ENCODE peak calls at places on chromosomes 7 and 10, in six cellular contexts. M is hepatocyte, W is thyroid gland, U is cardiac muscle cell, N is stomach, A is transverse colon. R is an unnamed sample. For H3K36me3 and H3K9me3, the result is how much of the 10 kb centered on the place peaks cover.

GRCh38 chr10:86295351-86295750 is 71.2 kb downstream of the GRID1 start:
- DNase-seq in M (no peak), W (no peak), U (no peak), N (peak), A (no peak), R (no peak)

GRCh38 chr7:63925626-63926460 is 72.8 kb upstream of the ZNF722 start:
- DNase-seq in M (no peak), W (peak), U (no peak), N (peak), A (peak), R (peak)

GRCh38 chr10:102620615-102621417 is 23.5 kb upstream of the TRIM8 start:
- DNase-seq in M (peak), W (no peak), U (peak), N (no peak), A (no peak), R (no peak)

GRCh38 chr7:78326870-78327269 is 528.3 kb downstream of the PHTF2 start:
- DNase-seq in M (no peak), W (peak), U (no peak), N (no peak), A (no peak), R (no peak)

GRCh38 chr7:79520543-79520942 is 67.1 kb upstream of the MAGI2 start:
- DNase-seq in M (no peak), W (no peak), U (no peak), N (no peak), A (no peak), R (no peak)

GRCh38 chr10:71985542-71986250 is 21.5 kb downstream of the CHST3 start:
- DNase-seq in M (no peak), W (peak), U (no peak), N (no peak), A (no peak), R (no peak)

GRCh38 chr7:159067870-159068787 is 76.5 kb downstream of the VIPR2 start:
- DNase-seq in M (no peak), W (no peak), U (no peak), N (no peak), A (peak), R (peak)

GRCh38 chr10:72567884-72568283 is 58.0 kb downstream of the MICU1 start:
- DNase-seq in M (no peak), W (no peak), U (peak), N (no peak), A (no peak), R (no peak)

GRCh38 chr10:111360260-111360925 is 283.6 kb downstream of the ADRA2A start:
- DNase-seq in M (peak), W (peak), U (peak), N (peak), A (peak), R (peak)

GRCh38 chr7:143396625-143397556 is 11.8 kb downstream of the EPHA1 start:
- DNase-seq in M (no peak), W (no peak), U (no peak), N (no peak), A (no peak), R (no peak)

GRCh38 chr7:74498996-74499834 is 45.5 kb downstream of the GTF2IRD1 start:
- DNase-seq in M (no peak), W (peak), U (no peak), N (no peak), A (no peak), R (no peak)

GRCh38 chr7:151454932-151455530 is 15.1 kb upstream of the CRYGN start:
- DNase-seq in M (no peak), W (no peak), U (no peak), N (no peak), A (no peak), R (no peak)

GRCh38 chr10:30984563-30985328 is 46.9 kb downstream of the ZNF438 start:
- DNase-seq in M (no peak), W (no peak), U (no peak), N (no peak), A (no peak), R (no peak)

GRCh38 chr7:7972128-7972527 is 3.5 kb downstream of the GLCCI1 start:
- DNase-seq in M (no peak), W (peak), U (no peak), N (no peak), A (no peak), R (no peak)

GRCh38 chr7:15515201-15515777 is 46.5 kb downstream of the AGMO start:
- DNase-seq in M (peak), W (no peak), U (no peak), N (no peak), A (no peak), R (no peak)

GRCh38 chr10:118106426-118106825 is 59.7 kb upstream of the RAB11FIP2 start:
- DNase-seq in M (peak), W (no peak), U (peak), N (no peak), A (no peak), R (no peak)

GRCh38 chr10:84076540-84077195 is 62.6 kb upstream of the GHITM start:
- DNase-seq in M (peak), W (no peak), U (no peak), N (no peak), A (no peak), R (no peak)

GRCh38 chr10:116168745-116169144 is 104.3 kb downstream of the GFRA1 start:
- DNase-seq in M (no peak), W (no peak), U (no peak), N (no peak), A (no peak), R (no peak)

GRCh38 chr10:30701471-30702173 is 72.1 kb upstream of the LYZL2 start:
- DNase-seq in M (no peak), W (no peak), U (no peak), N (peak), A (peak), R (peak)

GRCh38 chr10:24119919-24120318 is 89.0 kb upstream of the KIAA1217 start:
- DNase-seq in M (no peak), W (no peak), U (no peak), N (no peak), A (no peak), R (no peak)

GRCh38 chr10:132319853-132320669 is 11.9 kb upstream of the LRRC27 start:
- DNase-seq in M (peak), W (no peak), U (no peak), N (no peak), A (no peak), R (no peak)

GRCh38 chr7:79789584-79790345 is 336.3 kb upstream of the MAGI2 start:
- DNase-seq in M (no peak), W (peak), U (no peak), N (no peak), A (no peak), R (no peak)

DNA sequence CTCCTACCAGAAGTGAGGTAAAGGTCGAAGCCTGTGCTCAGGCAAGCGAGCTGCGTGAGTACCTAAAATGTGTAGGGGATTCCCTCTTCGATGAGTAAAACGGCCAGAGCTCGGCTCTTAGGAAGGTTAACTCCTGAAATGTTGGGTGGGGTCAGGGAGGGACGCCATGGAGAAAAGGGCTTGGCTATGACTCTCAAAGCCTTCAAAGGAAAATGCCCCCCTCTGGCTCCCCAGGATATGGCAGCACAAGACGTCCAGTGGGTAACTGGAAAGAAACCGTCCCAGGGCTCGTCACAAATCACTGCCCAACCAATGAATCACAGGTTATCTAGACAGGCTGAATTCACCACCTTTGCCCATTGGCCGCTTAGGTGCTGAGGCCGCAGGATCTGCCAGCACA is 58.0 kb downstream of the CALML3 start:
- DNase-seq in M (no peak), W (no peak), U (no peak), N (no peak), A (no peak), R (peak)
- TF ChIP-seq CTCF in M (peak), W (no peak), U (peak), N (no peak), A (no peak), R (no peak)

DNA sequence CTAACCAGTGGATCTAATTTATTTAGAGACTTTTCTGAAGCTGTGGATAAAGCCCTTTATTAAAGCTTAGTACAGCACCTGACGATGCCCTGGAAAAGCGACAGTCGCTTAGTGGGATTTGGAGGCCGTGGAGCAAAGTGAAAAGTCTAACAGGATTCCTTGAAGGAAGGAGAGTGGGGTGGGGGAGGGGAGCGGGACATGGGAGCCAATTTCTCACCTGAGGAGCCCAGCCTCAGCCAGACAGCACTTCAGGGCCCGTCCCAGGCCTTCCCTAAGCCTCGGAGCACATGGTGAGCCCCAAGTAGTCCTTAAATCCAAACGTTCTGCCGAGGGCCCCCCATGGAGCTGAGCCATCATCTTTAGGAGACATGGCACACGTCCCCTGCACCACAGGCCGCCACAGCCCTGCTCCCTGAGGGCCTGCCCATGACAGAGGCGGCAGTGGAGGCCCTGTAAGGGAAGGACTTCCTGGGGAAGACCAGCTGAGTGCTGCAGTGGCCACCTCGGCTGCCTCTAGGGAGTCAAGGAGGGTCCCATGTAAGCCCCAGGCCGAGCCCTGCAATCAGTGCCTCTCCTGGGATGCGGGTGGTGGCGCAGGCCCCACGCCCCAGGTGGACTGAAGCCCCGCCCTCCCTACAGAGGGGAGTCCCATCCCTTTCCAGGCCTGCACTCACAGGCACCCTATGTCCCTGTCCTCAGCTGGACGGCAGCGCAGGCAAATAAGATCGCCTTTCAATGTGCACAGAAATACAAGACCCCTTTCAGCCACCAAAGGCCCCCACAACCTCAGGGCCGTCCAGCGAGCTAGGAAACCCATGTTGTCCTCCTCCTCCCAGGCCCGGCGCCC is 187.0 kb downstream of the MAD1L1 start:
- DNase-seq in M (no peak), W (no peak), U (no peak), N (no peak), A (no peak), R (peak)
- H3K36me3 ChIP-seq in M (under half), W (under half), U (under half), N (under half), A (under half), R (under half)

DNA sequence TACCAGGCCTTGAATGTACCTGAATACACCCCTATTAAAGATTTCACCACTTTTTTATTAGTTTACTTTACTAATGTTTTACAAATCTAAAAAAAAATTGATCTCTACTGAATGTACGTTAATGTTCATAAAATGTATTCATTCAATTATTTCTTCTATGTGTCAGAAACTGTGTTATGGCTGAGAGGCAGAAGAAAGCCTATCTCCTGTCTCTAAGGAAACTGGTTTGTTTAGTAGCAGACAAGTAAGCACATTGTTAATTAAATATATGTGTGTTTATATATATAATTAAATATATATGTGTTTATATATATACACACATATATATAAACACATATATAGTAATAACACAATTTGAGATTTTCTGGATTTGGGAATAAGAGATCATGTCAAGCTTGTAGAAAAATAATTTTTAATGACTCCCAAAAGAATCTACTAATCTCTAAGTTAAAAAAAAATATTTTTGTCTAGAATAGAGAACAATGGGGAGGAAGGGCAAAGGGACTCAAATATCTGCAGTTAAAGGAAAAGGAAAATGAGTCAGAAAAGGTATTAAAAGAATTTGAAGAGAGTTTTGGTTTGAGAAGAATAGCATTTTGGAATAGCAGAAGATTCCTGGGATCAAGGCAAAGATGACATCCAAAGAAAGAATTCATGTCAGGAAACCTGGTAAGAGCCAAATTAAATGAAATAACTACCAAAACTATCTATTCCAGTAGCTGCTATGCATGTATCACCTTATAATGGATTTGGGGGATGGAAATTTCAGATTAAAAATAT is 92.1 kb downstream of the CH25H start:
- DNase-seq in M (no peak), W (no peak), U (no peak), N (no peak), A (no peak), R (no peak)
- H3K9me3 ChIP-seq in M (under half), W (under half), U (under half), N (under half), A (under half), R (under half)

GRCh38 chr7:87318741-87319140 is 26.7 kb upstream of the CROT start:
- DNase-seq in M (no peak), W (no peak), U (peak), N (no peak), A (no peak), R (no peak)
- TF ChIP-seq CTCF in M (no peak), W (no peak), U (no peak), N (no peak), A (no peak), R (no peak)

GRCh38 chr7:29921404-29922010 is 68.1 kb downstream of the SCRN1 start:
- DNase-seq in M (peak), W (peak), U (peak), N (peak), A (peak), R (no peak)

GRCh38 chr7:29918850-29919249 is 70.8 kb downstream of the SCRN1 start:
- DNase-seq in M (no peak), W (no peak), U (no peak), N (no peak), A (no peak), R (no peak)

GRCh38 chr7:29919790-29920189 is 69.8 kb downstream of the SCRN1 start:
- DNase-seq in M (no peak), W (no peak), U (no peak), N (no peak), A (no peak), R (no peak)

GRCh38 chr7:29923231-29923630 is 66.4 kb downstream of the SCRN1 start:
- DNase-seq in M (no peak), W (no peak), U (no peak), N (no peak), A (no peak), R (no peak)

DNA sequence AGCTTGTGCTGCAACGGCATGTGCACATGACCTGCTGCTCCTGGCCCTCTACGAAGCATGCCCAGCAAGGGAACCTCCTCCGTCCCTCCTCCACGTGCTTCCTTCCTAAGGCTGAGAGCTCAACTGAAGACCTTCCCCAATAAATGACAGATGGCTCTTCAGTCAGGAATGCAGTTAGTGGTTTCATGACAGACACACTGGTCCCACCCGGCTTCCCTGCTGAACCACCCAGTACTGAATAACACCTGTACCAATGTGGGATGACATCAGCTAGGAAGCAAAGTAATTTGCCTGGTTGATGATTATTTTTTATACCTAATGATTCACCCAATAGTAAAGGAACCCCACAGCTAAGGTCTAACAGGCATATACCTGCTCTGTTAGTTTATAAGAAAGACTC is 69.1 kb downstream of the SCRN1 start:
- DNase-seq in M (no peak), W (no peak), U (no peak), N (no peak), A (no peak), R (no peak)
- H3K36me3 ChIP-seq in M (under half), W (under half), U (under half), N (under half), A (under half), R (under half)

DNA sequence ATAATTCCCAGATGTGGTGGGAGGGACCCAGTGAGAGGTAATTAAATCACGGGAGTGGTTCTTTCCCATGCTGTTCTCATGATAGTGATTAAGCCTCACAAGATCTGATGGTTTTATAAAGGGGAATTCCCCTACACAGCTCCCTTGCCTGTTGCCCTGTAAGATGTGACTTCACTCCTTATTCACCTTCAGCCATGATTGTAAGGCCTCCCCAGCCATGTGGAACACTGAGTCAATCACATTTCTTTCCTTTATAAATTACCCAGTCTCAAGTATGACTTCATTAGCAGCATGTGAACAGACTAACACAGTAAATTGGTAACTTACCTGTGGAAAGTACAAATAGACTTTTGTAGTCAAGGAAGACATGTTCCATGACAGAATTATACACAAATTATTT is 55.2 kb downstream of the ZNF716 start:
- DNase-seq in M (no peak), W (no peak), U (no peak), N (no peak), A (no peak), R (no peak)
- H3K9me3 ChIP-seq in M (under half), W (under half), U (under half), N (half or more), A (under half), R (half or more)

GRCh38 chr7:3446786-3447185 is 145.7 kb downstream of the SDK1 start:
- DNase-seq in M (no peak), W (no peak), U (no peak), N (no peak), A (no peak), R (no peak)
- TF ChIP-seq CTCF in M (no peak), W (no peak), U (no peak), N (no peak), A (no peak), R (no peak)

GRCh38 chr10:1007583-1007982 is 18.1 kb downstream of the IDI2 start:
- DNase-seq in M (no peak), W (no peak), U (no peak), N (no peak), A (no peak), R (no peak)
- H3K36me3 ChIP-seq in M (under half), W (half or more), U (half or more), N (half or more), A (half or more), R (under half)

GRCh38 chr10:37763132-37763531 is 94.3 kb downstream of the ZNF248 start:
- DNase-seq in M (no peak), W (no peak), U (no peak), N (no peak), A (no peak), R (no peak)

GRCh38 chr10:37754538-37755323 is 102.7 kb downstream of the ZNF248 start:
- DNase-seq in M (no peak), W (no peak), U (no peak), N (peak), A (peak), R (peak)

GRCh38 chr10:37762287-37762686 is 95.1 kb downstream of the ZNF248 start:
- DNase-seq in M (no peak), W (no peak), U (no peak), N (no peak), A (no peak), R (no peak)

GRCh38 chr10:37760817-37761216 is 96.6 kb downstream of the ZNF248 start:
- DNase-seq in M (no peak), W (no peak), U (no peak), N (no peak), A (no peak), R (no peak)

GRCh38 chr10:37758074-37758473 is 99.3 kb downstream of the ZNF248 start:
- DNase-seq in M (no peak), W (no peak), U (no peak), N (no peak), A (no peak), R (no peak)
- H3K9me3 ChIP-seq in M (under half), W (under half), U (under half), N (half or more), A (under half), R (under half)